ENCODE peak calls at places on chromosomes 12 and 14, in ten cellular contexts. U is stimulated activated CD4-positive, alpha-beta T cell treated with anti-CD3 and anti-CD28 coated beads, TNF-alpha, amount 100 ng/mL, for 48 hours; Q is HFFc6; L is amygdala; O is NCI-H1436; E is sciatic nerve; J is activated CD4-positive, alpha-beta T cell treated with anti-CD3 and anti-CD28 coated beads, Interleukin-2, amount 10 ng/mL, durations not matched to agents 7 days and 5 days; S is frontal cortex; M is adrenal gland; X is activated CD8-positive, alpha-beta memory T cell treated with anti-CD3 and anti-CD28 coated beads for 48 hours. Y is an unnamed sample.

GRCh38 chr12:125239563-125239962 is 174.3 kb downstream of the AACS start:
- DNase-seq in U (no peak), Q (no peak), L (no peak), O (no peak), E (no peak), J (no peak), S (no peak), M (no peak), X (no peak), Y (no peak)

GRCh38 chr14:23728791-23729190 is 92.6 kb downstream of the DHRS2 start:
- DNase-seq in U (no peak), Q (no peak), L (no peak), O (no peak), E (no peak), J (no peak), S (no peak), M (no peak), X (no peak), Y (no peak)

GRCh38 chr14:76884853-76885276 is 58.7 kb downstream of the LRRC74A start:
- DNase-seq in U (no peak), Q (no peak), L (no peak), O (no peak), E (no peak), J (no peak), S (no peak), M (peak; percentile 59), X (no peak), Y (peak; percentile 81)

GRCh38 chr14:104999361-104999760 is 13.8 kb downstream of the CLBA1 start:
- DNase-seq in U (no peak), Q (no peak), L (no peak), O (no peak), E (no peak), J (no peak), S (no peak), M (no peak), X (no peak), Y (no peak)

GRCh38 chr12:56565510-56566101 is 44.0 kb downstream of the RBMS2 start:
- DNase-seq in U (no peak), Q (peak; percentile 40), L (no peak), O (no peak), E (peak; percentile 81), J (peak; percentile 29), S (peak; percentile 9), M (peak; percentile 68), X (no peak), Y (peak; percentile 88)

GRCh38 chr12:124477109-124477915 is 90.1 kb downstream of the NCOR2 start:
- DNase-seq in U (no peak), Q (no peak), L (no peak), O (no peak), E (no peak), J (no peak), S (no peak), M (no peak), X (no peak), Y (no peak)

GRCh38 chr14:75711796-75712211 is 50.8 kb downstream of the TTLL5 start:
- DNase-seq in U (no peak), Q (peak; percentile 78), L (peak; percentile 39), O (no peak), E (peak; percentile 61), J (no peak), S (peak; percentile 14), M (peak; percentile 88), X (no peak), Y (peak; percentile 83)

GRCh38 chr12:31008961-31009840 is 64.5 kb upstream of the DDX11 start:
- DNase-seq in U (no peak), Q (no peak), L (no peak), O (no peak), E (no peak), J (no peak), S (no peak), M (no peak), X (no peak), Y (peak; percentile 39)

GRCh38 chr12:14773685-14774073 is 29.6 kb downstream of the WBP11 start:
- DNase-seq in U (no peak), Q (no peak), L (no peak), O (no peak), E (peak; percentile 60), J (no peak), S (no peak), M (no peak), X (peak; percentile 27), Y (no peak)

GRCh38 chr14:31162910-31163649 is 44.5 kb downstream of the HECTD1 start:
- DNase-seq in U (no peak), Q (no peak), L (no peak), O (no peak), E (no peak), J (no peak), S (no peak), M (no peak), X (no peak), Y (no peak)

GRCh38 chr14:58130121-58130782 is 21.8 kb downstream of the ARMH4 start:
- DNase-seq in U (no peak), Q (no peak), L (no peak), O (no peak), E (no peak), J (no peak), S (no peak), M (no peak), X (no peak), Y (no peak)

GRCh38 chr12:102095677-102096263 is 24.1 kb downstream of the NUP37 start:
- DNase-seq in U (no peak), Q (peak; percentile 37), L (no peak), O (peak; percentile 0), E (no peak), J (peak; percentile 9), S (no peak), M (no peak), X (no peak), Y (no peak)

GRCh38 chr12:124995200-124995961 is 1.9 kb downstream of the BRI3BP start:
- DNase-seq in U (no peak), Q (no peak), L (no peak), O (no peak), E (no peak), J (no peak), S (no peak), M (no peak), X (no peak), Y (no peak)

GRCh38 chr12:14723763-14724162 is 27.4 kb upstream of the GUCY2C start:
- DNase-seq in U (peak; percentile 39), Q (peak; percentile 59), L (no peak), O (no peak), E (no peak), J (peak; percentile 73), S (no peak), M (peak; percentile 69), X (no peak), Y (no peak)

GRCh38 chr12:26135010-26135420 is 10.2 kb upstream of the BHLHE41 start:
- DNase-seq in U (no peak), Q (no peak), L (peak; percentile 37), O (no peak), E (no peak), J (no peak), S (no peak), M (no peak), X (no peak), Y (no peak)

GRCh38 chr14:103361868-103362267 is 23.3 kb upstream of the MARK3 start:
- DNase-seq in U (no peak), Q (peak; percentile 94), L (no peak), O (no peak), E (peak; percentile 21), J (no peak), S (no peak), M (peak; percentile 55), X (no peak), Y (no peak)

GRCh38 chr12:77049767-77050353 is 15.5 kb downstream of the E2F7 start:
- DNase-seq in U (no peak), Q (peak; percentile 58), L (no peak), O (peak; percentile 75), E (no peak), J (peak; percentile 58), S (no peak), M (no peak), X (no peak), Y (no peak)